ENCODE peak calls at places on chromosomes 11 and 22, in ten cellular contexts. C, R, T, S, K, B, N, A, F and M are unnamed samples.

GRCh38 chr22:20970939-20971657 is 4.0 kb downstream of the AIFM3 start:
- DNase-seq in R (no peak), C (no peak), N (no peak), K (no peak), F (no peak), B (peak), A (no peak), S (no peak), T (peak), M (peak)

GRCh38 chr22:24412274-24412673 is 15.1 kb upstream of the ADORA2A start:
- DNase-seq in N (no peak), F (no peak), A (no peak), C (no peak), B (no peak), S (no peak), T (no peak), R (no peak), K (no peak), M (no peak)

GRCh38 chr11:10355257-10355661 is 50.4 kb downstream of the ADM start:
- DNase-seq in B (no peak), A (no peak), K (no peak), F (no peak), C (no peak), T (no peak), N (no peak), R (no peak), S (no peak), M (no peak)

GRCh38 chr11:131254254-131254653 is 116.2 kb upstream of the NTM start:
- DNase-seq in A (no peak), R (no peak), F (no peak), B (no peak), T (peak), N (no peak), K (no peak), S (no peak), C (no peak), M (no peak)

GRCh38 chr11:61749607-61750217 is 2.7 kb upstream of the MYRF start:
- DNase-seq in B (no peak), K (no peak), F (peak), C (no peak), S (no peak), R (no peak), A (peak), T (no peak), N (no peak), M (peak)

GRCh38 chr11:130211781-130212401 is 52.3 kb downstream of the ST14 start:
- DNase-seq in S (no peak), R (no peak), K (no peak), T (no peak), N (no peak), B (no peak), F (no peak), A (no peak), C (no peak), M (no peak)

GRCh38 chr22:32267011-32267410 is 11.9 kb upstream of the SLC5A4 start:
- DNase-seq in N (no peak), K (no peak), B (no peak), C (no peak), A (no peak), T (no peak), S (no peak), R (no peak), F (no peak), M (no peak)

GRCh38 chr11:77449060-77449521 is 24.8 kb downstream of the PAK1 start:
- DNase-seq in K (no peak), A (no peak), C (no peak), T (no peak), N (no peak), F (no peak), S (no peak), R (no peak), B (no peak), M (no peak)